ENCODE peak calls at places on chromosomes 16 and 17, in four cellular contexts. K is NCI-H1436, Q is substantia nigra, O is RWPE1. D is an unnamed sample.

GRCh38 chr17:19003966-19004600 is 481 bp downstream of the FAM83G start:
- DNase-seq in O (peak), Q (no peak), K (no peak), D (peak)

GRCh38 chr16:81807767-81808166 is 28.7 kb downstream of the PLCG2 start:
- DNase-seq in Q (no peak), K (no peak), O (no peak), D (no peak)

GRCh38 chr17:10657123-10657522 is at the start of gene MYH3:
- DNase-seq in K (no peak), O (no peak), Q (no peak), D (no peak)

GRCh38 chr17:40450175-40450574 is 6.9 kb downstream of the IGFBP4 start:
- DNase-seq in Q (no peak), O (peak), K (no peak), D (no peak)

GRCh38 chr17:66633322-66633965 is 201.5 kb upstream of the CACNG5 start:
- DNase-seq in O (no peak), Q (no peak), K (no peak), D (no peak)

GRCh38 chr16:51391798-51392511 is 240.9 kb upstream of the SALL1 start:
- DNase-seq in O (no peak), K (no peak), Q (no peak), D (no peak)

GRCh38 chr17:83144421-83145357 is 65.3 kb downstream of the METRNL start:
- DNase-seq in K (no peak), O (no peak), Q (no peak), D (no peak)

GRCh38 chr16:49801290-49801689 is 54.6 kb downstream of the ZNF423 start:
- DNase-seq in O (no peak), K (no peak), Q (no peak), D (no peak)

GRCh38 chr17:73785466-73785865 is 141.2 kb upstream of the SDK2 start:
- DNase-seq in Q (no peak), O (no peak), K (no peak), D (no peak)

GRCh38 chr16:57533618-57534336 is 2.6 kb downstream of the CCDC102A start:
- DNase-seq in O (no peak), K (no peak), Q (no peak), D (no peak)

GRCh38 chr17:28967240-28968135 is 16.2 kb upstream of the PHF12 start:
- DNase-seq in Q (no peak), K (no peak), O (no peak), D (no peak)

GRCh38 chr16:56337131-56337857 is 88.1 kb downstream of the AMFR start:
- DNase-seq in K (no peak), Q (no peak), O (no peak), D (no peak)

GRCh38 chr16:66159987-66160386 is 206.5 kb upstream of the CDH5 start:
- DNase-seq in Q (no peak), O (peak), K (no peak), D (no peak)

GRCh38 chr17:40026816-40027613 is 11.8 kb downstream of the CSF3 start:
- DNase-seq in O (peak), Q (peak), K (peak), D (peak)

GRCh38 chr16:81634380-81635121 is 144.5 kb upstream of the PLCG2 start:
- DNase-seq in K (no peak), Q (no peak), O (no peak), D (no peak)

GRCh38 chr17:78796134-78796900 is 14.2 kb upstream of the CYTH1 start:
- DNase-seq in K (no peak), O (no peak), Q (no peak), D (no peak)

GRCh38 chr17:71349908-71350600 is 770.8 kb upstream of the SOX9 start:
- DNase-seq in Q (no peak), O (no peak), K (no peak), D (no peak)

GRCh38 chr17:76947771-76948170 is 79.6 kb downstream of the MGAT5B start:
- DNase-seq in O (no peak), Q (no peak), K (no peak), D (no peak)

GRCh38 chr17:79115487-79115886 is 40.9 kb downstream of the ENGASE start:
- DNase-seq in K (no peak), Q (no peak), O (no peak), D (no peak)

GRCh38 chr17:82528484-82529265 is 9.1 kb downstream of the FOXK2 start:
- DNase-seq in O (peak), K (no peak), Q (peak), D (peak)

GRCh38 chr17:81652901-81653771 is 3.2 kb downstream of the PDE6G start:
- DNase-seq in O (no peak), Q (no peak), K (no peak), D (no peak)

GRCh38 chr16:75112281-75113045 is 4.1 kb downstream of the LDHD start:
- DNase-seq in O (no peak), Q (no peak), K (no peak), D (no peak)

GRCh38 chr17:80948961-80949450 is 42.6 kb upstream of the CHMP6 start:
- DNase-seq in K (no peak), Q (no peak), O (no peak), D (no peak)

GRCh38 chr17:46722662-46723285 is 95.7 kb downstream of the WNT3 start:
- DNase-seq in Q (no peak), K (no peak), O (no peak), D (peak)

GRCh38 chr17:65572581-65573282 is 11.3 kb upstream of the AXIN2 start:
- DNase-seq in O (no peak), Q (no peak), K (no peak), D (no peak)

GRCh38 chr17:42598905-42599304 is 10.3 kb downstream of the RETREG3 start:
- DNase-seq in O (no peak), K (peak), Q (peak), D (no peak)

D was measured in foreskin keratinocyte.